ENCODE peak calls at places on chromosome 3, in five cellular contexts. J is mesothelial cell of epicardium, T is PC-3, R is natural killer cell, Y is endothelial cell. C is an unnamed sample.

GRCh38 chr3:32440481-32441350 is 49.1 kb downstream of the CMTM7 start:
- DNase-seq in R (no peak), J (no peak), T (no peak), Y (no peak), C (peak; percentile 52)

GRCh38 chr3:108311797-108312196 is 15.4 kb downstream of the HHLA2 start:
- DNase-seq in Y (no peak), T (no peak), R (no peak), J (no peak), C (no peak)

GRCh38 chr3:33278106-33278672 is 947 bp downstream of the FBXL2 start:
- DNase-seq in Y (no peak), J (no peak), T (peak; percentile 20), R (no peak), C (peak; percentile 37)

GRCh38 chr3:56758539-56758981 is 43.2 kb downstream of the ARHGEF3 start:
- DNase-seq in J (no peak), T (peak; percentile 84), Y (no peak), R (no peak), C (peak; percentile 83)

GRCh38 chr3:122992628-122993570 is 34.7 kb downstream of the SEMA5B start:
- DNase-seq in T (no peak), J (no peak), R (no peak), Y (no peak), C (no peak)

GRCh38 chr3:69425249-69425648 is 39.4 kb upstream of the FRMD4B start:
- DNase-seq in J (no peak), T (peak; percentile 51), Y (peak; percentile 46), R (no peak), C (peak; percentile 62)

GRCh38 chr3:131326307-131326706 is 55.3 kb upstream of the NUDT16 start:
- DNase-seq in Y (no peak), R (no peak), J (no peak), T (peak; percentile 58), C (peak; percentile 68)

GRCh38 chr3:165624761-165625160 is 212.5 kb downstream of the BCHE start:
- DNase-seq in T (peak; percentile 38), Y (no peak), R (no peak), J (no peak), C (peak; percentile 36)

GRCh38 chr3:53844262-53845102 is 1.7 kb downstream of the CHDH start:
- DNase-seq in R (no peak), T (no peak), J (no peak), Y (no peak), C (no peak)

GRCh38 chr3:52787672-52788625 is 6.6 kb upstream of the ITIH3 start:
- DNase-seq in R (no peak), T (no peak), J (no peak), Y (no peak), C (no peak)
- TF ChIP-seq CTCF in R (no peak), T (no peak), J (no peak), Y (no peak), C (no peak)

GRCh38 chr3:181230258-181230657 is 240.7 kb upstream of the DNAJC19 start:
- DNase-seq in T (no peak), R (no peak), Y (no peak), J (no peak), C (no peak)
- TF ChIP-seq CTCF in T (no peak), R (no peak), Y (no peak), J (no peak), C (no peak)

DNA sequence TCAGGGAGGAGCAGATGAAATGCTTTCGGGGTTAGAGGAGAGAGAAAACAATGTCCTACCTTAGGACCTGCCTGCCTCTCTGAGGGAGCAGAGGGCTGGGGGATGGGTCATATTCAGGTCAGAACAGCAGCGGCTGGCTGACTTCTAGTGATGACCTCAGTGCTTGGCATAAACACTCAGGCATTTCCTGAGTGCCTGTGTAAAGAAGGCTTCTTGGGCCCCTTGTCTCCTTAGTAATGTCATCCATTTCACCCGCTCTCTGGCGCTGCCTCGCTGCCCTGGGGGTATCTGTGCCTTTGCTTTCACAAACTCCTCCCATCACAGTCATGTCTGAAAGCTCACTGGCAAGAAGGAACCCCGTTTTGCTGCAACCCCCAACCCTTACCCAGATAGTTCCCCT is 82.9 kb upstream of the GSK3B start:
- DNase-seq in R (no peak), T (peak; percentile 93), Y (peak; percentile 19), J (no peak), C (peak; percentile 93)
- TF ChIP-seq CTCF in R (no peak), T (no peak), Y (no peak), J (no peak), C (no peak)

DNA sequence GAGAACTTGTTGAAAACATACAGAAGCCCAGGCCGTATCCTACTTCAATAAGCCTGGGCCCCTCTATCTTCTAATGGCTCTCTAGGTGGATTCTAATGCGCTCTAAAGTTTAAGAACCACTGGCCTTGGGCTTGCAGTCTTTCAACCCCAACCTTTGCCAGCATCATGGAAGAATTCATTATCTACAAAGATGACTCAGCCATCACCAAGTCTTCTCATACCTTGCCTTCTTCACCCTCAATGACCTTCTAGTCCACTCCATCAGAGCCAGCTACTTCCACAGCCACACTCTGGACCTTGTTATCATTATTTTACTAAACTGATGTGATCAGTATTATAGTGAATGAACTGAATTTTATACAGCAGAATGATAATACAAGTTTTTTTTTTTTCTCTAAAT is 16.9 kb upstream of the TIPARP start:
- DNase-seq in T (no peak), Y (no peak), R (no peak), J (no peak), C (no peak)
- TF ChIP-seq CTCF in T (no peak), Y (no peak), R (no peak), J (no peak), C (no peak)

GRCh38 chr3:39180546-39181346 is 11.6 kb downstream of the XIRP1 start:
- DNase-seq in Y (peak; percentile 76), T (peak; percentile 84), R (peak; percentile 77), J (peak; percentile 74), C (peak; percentile 87)
- TF ChIP-seq CTCF in Y (no peak), T (no peak), R (no peak), J (no peak), C (no peak)

GRCh38 chr3:74883690-74884089 is 269.2 kb upstream of the CNTN3 start:
- DNase-seq in J (no peak), T (no peak), Y (peak; percentile 14), R (no peak), C (peak; percentile 26)
- TF ChIP-seq CTCF in J (no peak), T (peak; percentile 24), Y (peak; percentile 19), R (no peak), C (peak; percentile 29)

C was measured in MCF 10A.